ENCODE peak calls at places on chromosomes 4 and X, in nine cellular contexts. Y is sigmoid colon, Q is foreskin fibroblast, R is colonic mucosa, X is right lobe of liver, W is AG04449, U is AG04450, L is transverse colon, G is IMR-90. V is an unnamed sample.

GRCh38 chr4:151573474-151573873 is 164.5 kb downstream of the FHIP1A start:
- DNase-seq in R (no peak), X (no peak), Y (no peak), W (no peak), G (no peak), Q (no peak), U (no peak), L (no peak), V (no peak)

GRCh38 chrX:11531226-11531625 is 134.5 kb downstream of the ARHGAP6 start:
- DNase-seq in U (no peak), Y (no peak), R (no peak), W (no peak), X (no peak), G (peak), Q (no peak), L (no peak), V (peak)

GRCh38 chr4:106816501-106816900 is 219.6 kb downstream of the DKK2 start:
- DNase-seq in Y (no peak), W (peak), Q (peak), X (no peak), G (peak), L (no peak), R (no peak), U (no peak), V (peak)

GRCh38 chrX:54208531-54208930 is 25.5 kb upstream of the FAM120C start:
- DNase-seq in U (no peak), R (no peak), Y (no peak), X (no peak), L (no peak), Q (peak), W (peak), G (peak), V (peak)

GRCh38 chr4:42519803-42520417 is 122.6 kb downstream of the SHISA3 start:
- DNase-seq in X (no peak), U (peak), Q (peak), Y (no peak), G (peak), R (peak), W (no peak), L (peak), V (peak)

GRCh38 chr4:135838889-135839288 is 1637.3 kb upstream of the PABPC4L start:
- DNase-seq in L (no peak), G (peak), Y (no peak), Q (no peak), R (no peak), W (no peak), U (no peak), X (no peak), V (peak)

GRCh38 chr4:139889194-139889762 is 223.7 kb downstream of the MGST2 start:
- DNase-seq in X (no peak), L (no peak), R (no peak), Q (no peak), U (no peak), G (no peak), W (no peak), Y (no peak), V (no peak)

GRCh38 chr4:46329118-46329976 is 60.6 kb downstream of the GABRA2 start:
- DNase-seq in L (peak), W (no peak), U (peak), R (peak), Y (no peak), Q (no peak), G (peak), X (no peak), V (peak)

GRCh38 chr4:94649381-94650128 is 108.2 kb upstream of the BMPR1B start:
- DNase-seq in Y (no peak), Q (peak), R (no peak), L (no peak), W (no peak), U (no peak), G (peak), X (no peak), V (peak)

GRCh38 chr4:80710748-80711451 is 319.6 kb upstream of the BMP3 start:
- DNase-seq in G (no peak), W (no peak), L (no peak), X (no peak), Y (no peak), R (no peak), Q (no peak), U (no peak), V (no peak)

GRCh38 chr4:80709082-80709869 is 321.2 kb upstream of the BMP3 start:
- DNase-seq in W (no peak), Q (no peak), X (no peak), Y (no peak), U (no peak), G (no peak), L (no peak), R (no peak), V (no peak)

GRCh38 chr4:80705311-80705710 is 325.2 kb upstream of the BMP3 start:
- DNase-seq in Y (no peak), G (no peak), X (no peak), Q (no peak), L (no peak), W (no peak), R (no peak), U (no peak), V (no peak)
- TF ChIP-seq CTCF in Y (no peak), G (no peak), X (no peak), Q (no peak), L (no peak), W (no peak), R (no peak), U (no peak), V (no peak)

GRCh38 chr4:108982359-108982758 is 219.5 kb upstream of the ETNPPL start:
- DNase-seq in X (no peak), G (no peak), L (no peak), W (no peak), Y (no peak), R (no peak), U (no peak), Q (no peak), V (no peak)
- H3K4me3 ChIP-seq in X (no peak), G (no peak), L (no peak), W (no peak), Y (no peak), R (no peak), U (no peak), Q (no peak), V (no peak)

GRCh38 chrX:13658602-13659001 is 5.7 kb downstream of the TCEANC start:
- DNase-seq in L (no peak), X (no peak), W (no peak), Y (no peak), G (peak), R (peak), U (no peak), Q (no peak), V (peak)
- TF ChIP-seq CTCF in L (peak), X (peak), W (peak), Y (peak), G (peak), R (peak), U (peak), Q (peak), V (peak)

DNA sequence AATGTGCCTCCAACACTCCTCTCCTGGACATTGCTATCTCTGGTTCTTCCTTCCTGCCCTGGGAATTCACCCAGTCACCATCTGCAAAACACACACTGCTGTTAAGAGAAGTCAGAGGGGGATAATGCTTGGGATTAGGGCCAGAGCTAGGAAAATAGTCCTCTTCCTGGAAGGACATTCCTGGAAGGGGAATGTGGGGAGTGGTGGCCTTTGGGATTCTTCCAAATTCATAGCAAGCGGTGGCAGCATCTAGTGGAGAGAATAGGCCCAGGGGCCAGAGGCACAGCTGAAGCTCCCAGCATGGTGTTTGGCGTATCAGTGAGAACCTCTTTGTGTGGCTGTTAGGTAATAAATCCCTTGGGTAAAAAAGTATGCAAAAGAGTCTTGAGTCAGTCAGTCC is 34.3 kb downstream of the SHROOM4 start:
- DNase-seq in G (no peak), W (no peak), U (no peak), X (no peak), L (no peak), Q (no peak), Y (no peak), R (no peak), V (peak)
- H3K4me3 ChIP-seq in G (no peak), W (no peak), U (no peak), X (no peak), L (no peak), Q (no peak), Y (no peak), R (no peak), V (no peak)

GRCh38 chr4:1050486-1051213 is 39.2 kb downstream of the FGFRL1 start:
- DNase-seq in Q (no peak), Y (peak), W (no peak), X (peak), G (no peak), U (no peak), L (peak), R (no peak), V (no peak)
- TF ChIP-seq CTCF in Q (peak), Y (no peak), W (no peak), X (peak), G (peak), U (no peak), L (no peak), R (no peak), V (peak)

GRCh38 chr4:173281001-173281400 is 53.2 kb downstream of the HMGB2 start:
- DNase-seq in Q (no peak), L (no peak), G (no peak), X (no peak), W (no peak), R (no peak), Y (no peak), U (no peak), V (no peak)
- H3K4me3 ChIP-seq in Q (no peak), L (no peak), G (no peak), X (no peak), W (no peak), R (no peak), Y (no peak), U (no peak), V (no peak)